ENCODE peak calls at places on chromosomes 2 and 18, in ten cellular contexts. X is GM03348; O is lower lobe of right lung; I is IMR-90; K is EL; G is iPS DF 6.9; T is HFF-Myc; H is cardiac septum; B is GM12878; Z is CD4-positive, CD25-positive, alpha-beta regulatory T cell. N is an unnamed sample.

GRCh38 chr2:71601136-71602114 is 148.1 kb downstream of the DYSF start:
- DNase-seq in X (no peak), O (peak), I (no peak), K (no peak), G (no peak), T (no peak), H (peak), B (no peak), Z (no peak), N (no peak)

GRCh38 chr2:122530812-122531211 is 775.4 kb downstream of the TSN start:
- DNase-seq in X (no peak), O (no peak), I (no peak), K (no peak), G (no peak), T (no peak), H (no peak), B (peak), Z (no peak), N (no peak)

GRCh38 chr2:56244911-56245530 is 61.2 kb downstream of the CCDC85A start:
- DNase-seq in X (no peak), O (no peak), I (no peak), K (peak), G (no peak), T (no peak), H (no peak), B (no peak), Z (no peak), N (no peak)

GRCh38 chr2:5981241-5982055 is 289.3 kb downstream of the SOX11 start:
- DNase-seq in X (no peak), O (no peak), I (peak), K (no peak), G (no peak), T (no peak), H (no peak), B (no peak), Z (no peak), N (no peak)

GRCh38 chr18:3236470-3236869 is 11.1 kb upstream of the MYL12A start:
- DNase-seq in X (no peak), O (no peak), I (no peak), K (no peak), G (no peak), T (no peak), H (no peak), B (no peak), Z (no peak), N (no peak)

GRCh38 chr2:43174368-43175186 is 51.8 kb downstream of the ZFP36L2 start:
- DNase-seq in X (no peak), O (no peak), I (no peak), K (no peak), G (no peak), T (no peak), H (peak), B (peak), Z (peak), N (peak)

GRCh38 chr2:160108231-160108630 is 45.8 kb upstream of the PLA2R1 start:
- DNase-seq in X (no peak), O (no peak), I (no peak), K (no peak), G (no peak), T (no peak), H (no peak), B (no peak), Z (no peak), N (no peak)

GRCh38 chr18:51668101-51668500 is 470.6 kb upstream of the MEX3C start:
- DNase-seq in X (peak), O (peak), I (peak), K (no peak), G (peak), T (peak), H (no peak), B (no peak), Z (peak), N (peak)

GRCh38 chr2:128868686-128869551 is 550.3 kb upstream of the HS6ST1 start:
- DNase-seq in X (no peak), O (no peak), I (no peak), K (no peak), G (no peak), T (no peak), H (no peak), B (no peak), Z (no peak), N (no peak)

GRCh38 chr2:96157649-96158553 is 12.7 kb upstream of the DUSP2 start:
- DNase-seq in X (no peak), O (peak), I (no peak), K (no peak), G (no peak), T (no peak), H (peak), B (peak), Z (peak), N (peak)